ENCODE peak calls at places on chromosome 18, in four cellular contexts. U is AML-193; P is NCI-H524; B is stimulated activated CD8-positive, alpha-beta memory T cell treated with anti-CD3 and anti-CD28 coated beads, Interleukin-2, amount 100 ng/mL, for 48 hours. J is an unnamed sample.

GRCh38 chr18:45328271-45328670 is 287.0 kb upstream of the SLC14A2 start:
- DNase-seq in P (no peak), B (no peak), U (no peak), J (no peak)

GRCh38 chr18:7921938-7922587 is 354.9 kb downstream of the PTPRM start:
- DNase-seq in B (no peak), P (no peak), U (no peak), J (no peak)

GRCh38 chr18:67731853-67732252 is 215.3 kb upstream of the DSEL start:
- DNase-seq in U (no peak), P (no peak), B (no peak), J (no peak)

GRCh38 chr18:50560681-50561629 is 1.1 kb downstream of the MAPK4 start:
- DNase-seq in B (no peak), U (no peak), P (peak; percentile 32), J (no peak)

GRCh38 chr18:3611313-3612038 is 161.5 kb downstream of the TGIF1 start:
- DNase-seq in U (no peak), P (no peak), B (no peak), J (no peak)

GRCh38 chr18:56659111-56659510 is 8.0 kb downstream of the WDR7 start:
- DNase-seq in B (no peak), P (no peak), U (no peak), J (no peak)

GRCh38 chr18:45780568-45780967 is 44.9 kb upstream of the SIGLEC15 start:
- DNase-seq in P (no peak), U (no peak), B (no peak), J (no peak)

GRCh38 chr18:31039426-31039825 is 3.1 kb downstream of the DSC3 start:
- DNase-seq in B (no peak), U (no peak), P (no peak), J (no peak)

GRCh38 chr18:13216092-13216582 is 2.4 kb upstream of the LDLRAD4 start:
- DNase-seq in U (peak; percentile 91), P (peak; percentile 83), B (peak; percentile 28), J (no peak)

GRCh38 chr18:69383191-69383590 is 17.5 kb upstream of the DOK6 start:
- DNase-seq in P (no peak), B (no peak), U (no peak), J (no peak)

GRCh38 chr18:10822457-10822856 is 296.6 kb downstream of the NAPG start:
- DNase-seq in B (no peak), U (no peak), P (no peak), J (no peak)

GRCh38 chr18:35495821-35496368 is 1.9 kb downstream of the INO80C start:
- DNase-seq in U (peak; percentile 6), P (no peak), B (no peak), J (no peak)

GRCh38 chr18:77114564-77115391 is 17.8 kb downstream of the MBP start:
- DNase-seq in U (peak; percentile 93), P (no peak), B (no peak), J (no peak)

GRCh38 chr18:79678665-79679551 is 695 bp upstream of the CTDP1 start:
- DNase-seq in B (peak; percentile 96), P (peak; percentile 97), U (peak; percentile 96), J (peak; percentile 98)

GRCh38 chr18:51122266-51123045 is 75.0 kb downstream of the MEX3C start:
- DNase-seq in P (no peak), B (no peak), U (no peak), J (no peak)

GRCh38 chr18:10055125-10055750 is 141.4 kb downstream of the VAPA start:
- DNase-seq in P (no peak), U (no peak), B (no peak), J (no peak)

J was measured in activated B cell treated with CpG ODN at 0.5 μM for 24 hours.